ENCODE peak calls at places on chromosomes 6 and 20, in seven cellular contexts. T, J, M, O, P, F and I are unnamed samples. For H3K36me3, the result is how much of the 10 kb centered on the place peaks cover.

GRCh38 chr20:12970372-12970821 is 38.4 kb upstream of the SPTLC3 start:
- DNase-seq in O (no peak), J (no peak), M (no peak), P (no peak), F (no peak), T (no peak), I (no peak)

GRCh38 chr6:35552285-35552917 is 39.7 kb upstream of the TULP1 start:
- DNase-seq in O (peak), P (no peak), M (no peak), F (no peak), T (no peak), J (no peak), I (peak)

GRCh38 chr6:21200056-21200870 is 393.3 kb upstream of the SOX4 start:
- DNase-seq in O (no peak), P (no peak), M (no peak), J (no peak), F (no peak), T (no peak), I (no peak)

GRCh38 chr6:81793811-81794210 is 41.3 kb upstream of the TENT5A start:
- DNase-seq in O (no peak), M (no peak), F (no peak), P (no peak), J (no peak), T (no peak), I (no peak)

GRCh38 chr6:131789219-131789618 is 18.6 kb upstream of the ENPP1 start:
- DNase-seq in T (no peak), F (no peak), M (no peak), O (no peak), P (no peak), J (no peak), I (no peak)

GRCh38 chr20:19024296-19025035 is 188.0 kb upstream of the SLC24A3 start:
- DNase-seq in P (no peak), J (no peak), O (no peak), T (no peak), M (no peak), F (no peak), I (no peak)

GRCh38 chr6:70398783-70399730 is 14.3 kb upstream of the FAM135A start:
- DNase-seq in M (no peak), O (peak), J (no peak), P (peak), T (no peak), F (no peak), I (peak)

GRCh38 chr6:144330588-144330987 is 45.5 kb downstream of the UTRN start:
- DNase-seq in F (no peak), O (no peak), T (no peak), J (peak), M (peak), P (no peak), I (peak)

GRCh38 chr6:4957521-4958231 is 46.2 kb downstream of the RPP40 start:
- DNase-seq in M (no peak), T (no peak), F (no peak), P (no peak), J (no peak), O (no peak), I (no peak)

GRCh38 chr6:8707956-8708772 is 272.8 kb upstream of the SLC35B3 start:
- DNase-seq in J (no peak), F (no peak), M (peak), O (no peak), P (peak), T (no peak), I (peak)

GRCh38 chr20:7879883-7880282 is 60.4 kb downstream of the HAO1 start:
- DNase-seq in T (no peak), F (no peak), M (no peak), J (no peak), P (no peak), O (no peak), I (no peak)

GRCh38 chr6:3526962-3527796 is 70.3 kb upstream of the SLC22A23 start:
- DNase-seq in P (no peak), F (no peak), M (no peak), O (no peak), J (no peak), T (no peak), I (no peak)

GRCh38 chr20:2195614-2196013 is 94.0 kb downstream of the STK35 start:
- DNase-seq in O (no peak), M (no peak), T (no peak), J (no peak), P (no peak), F (no peak), I (no peak)

GRCh38 chr6:121826156-121826810 is 390.8 kb downstream of the GJA1 start:
- DNase-seq in J (no peak), M (no peak), T (no peak), O (no peak), P (peak), F (no peak), I (no peak)

GRCh38 chr20:59811681-59812171 is 121.7 kb downstream of the SYCP2 start:
- DNase-seq in P (no peak), O (no peak), T (peak), M (peak), F (no peak), J (no peak), I (no peak)

GRCh38 chr6:45480697-45481415 is 103.1 kb upstream of the SUPT3H start:
- DNase-seq in O (no peak), M (no peak), J (no peak), T (no peak), F (no peak), P (no peak), I (no peak)

GRCh38 chr20:59121714-59122376 is 41.8 kb upstream of the ZNF831 start:
- DNase-seq in F (no peak), T (no peak), J (no peak), P (no peak), O (no peak), M (no peak), I (no peak)

GRCh38 chr6:106114492-106114891 is 28.4 kb downstream of the PRDM1 start:
- DNase-seq in F (no peak), T (no peak), P (no peak), O (peak), J (no peak), M (no peak), I (no peak)

GRCh38 chr6:11711994-11712698 is 66.5 kb downstream of the ADTRP start:
- DNase-seq in J (no peak), O (no peak), F (no peak), T (no peak), M (no peak), P (no peak), I (no peak)

GRCh38 chr6:16705403-16705993 is 55.8 kb downstream of the ATXN1 start:
- DNase-seq in J (no peak), T (no peak), M (no peak), P (no peak), O (no peak), F (no peak), I (no peak)

GRCh38 chr6:125906158-125906998 is 50.2 kb upstream of the HINT3 start:
- DNase-seq in M (no peak), P (no peak), T (no peak), J (no peak), F (no peak), O (peak), I (peak)

GRCh38 chr6:165034271-165034741 is 275.1 kb downstream of the C6orf118 start:
- DNase-seq in P (no peak), T (no peak), J (no peak), O (no peak), F (no peak), M (no peak), I (no peak)

GRCh38 chr6:81241717-81242116 is 510.8 kb downstream of the TENT5A start:
- DNase-seq in P (no peak), O (no peak), M (no peak), T (no peak), F (no peak), J (no peak), I (no peak)

GRCh38 chr6:44538131-44538835 is 150.8 kb downstream of the CDC5L start:
- DNase-seq in M (no peak), O (no peak), P (no peak), J (no peak), T (peak), F (no peak), I (no peak)

GRCh38 chr20:42027746-42028268 is 409.6 kb upstream of the CHD6 start:
- DNase-seq in O (no peak), P (no peak), J (no peak), T (no peak), M (no peak), F (no peak), I (no peak)

GRCh38 chr6:23179994-23180393 is 610.6 kb downstream of the HDGFL1 start:
- DNase-seq in P (no peak), T (no peak), J (no peak), M (no peak), F (no peak), O (no peak), I (no peak)

GRCh38 chr20:47283411-47283810 is 73.1 kb downstream of the ZMYND8 start:
- DNase-seq in P (no peak), J (no peak), T (no peak), M (no peak), O (no peak), F (no peak), I (no peak)
- H3K36me3 ChIP-seq in P (under half), J (under half), T (under half), M (under half), O (half or more), F (half or more), I (half or more)

DNA sequence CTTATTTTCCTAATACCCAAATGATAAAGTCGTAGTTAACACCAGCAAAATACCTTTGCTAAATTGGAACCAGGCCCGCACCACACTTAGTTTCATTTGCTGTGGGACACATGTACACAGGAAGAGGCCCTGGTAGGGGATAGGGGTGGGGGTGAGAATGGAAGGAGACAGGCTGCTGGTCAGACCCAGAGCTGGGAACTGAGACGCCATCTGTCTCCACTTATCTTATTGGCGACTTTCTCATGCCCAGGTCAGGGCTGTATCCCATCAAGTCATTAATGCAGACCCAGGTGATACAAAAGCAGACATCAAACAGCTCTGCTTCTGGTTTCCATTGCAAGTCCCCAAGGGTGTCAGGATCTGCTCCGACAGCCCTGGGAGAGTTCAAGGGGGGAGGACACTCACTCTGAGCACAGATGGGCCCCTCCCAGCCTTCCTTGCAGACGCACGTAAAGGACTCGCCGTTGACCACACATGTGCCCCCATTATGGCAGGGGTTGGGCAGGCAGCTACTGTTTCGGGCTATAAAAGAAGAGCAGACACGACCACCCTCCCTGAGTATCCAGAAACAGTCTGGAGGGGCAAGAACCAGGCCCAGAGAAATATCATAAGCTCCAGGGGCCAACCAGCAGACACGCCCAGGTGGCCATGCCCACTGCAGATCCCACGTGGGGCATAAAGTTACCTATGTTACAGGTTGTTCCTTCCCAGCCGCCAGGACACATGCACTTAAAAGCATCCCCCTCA is 29.2 kb downstream of the JAG1 start:
- DNase-seq in M (no peak), T (no peak), O (peak), J (no peak), F (no peak), P (no peak), I (no peak)
- H3K36me3 ChIP-seq in M (under half), T (under half), O (half or more), J (half or more), F (half or more), P (under half), I (half or more)

GRCh38 chr6:134058622-134059366 is 6.4 kb upstream of the SLC2A12 start:
- DNase-seq in T (no peak), J (no peak), O (no peak), P (no peak), F (no peak), M (no peak), I (no peak)
- H3K36me3 ChIP-seq in T (under half), J (under half), O (under half), P (under half), F (under half), M (under half), I (under half)

DNA sequence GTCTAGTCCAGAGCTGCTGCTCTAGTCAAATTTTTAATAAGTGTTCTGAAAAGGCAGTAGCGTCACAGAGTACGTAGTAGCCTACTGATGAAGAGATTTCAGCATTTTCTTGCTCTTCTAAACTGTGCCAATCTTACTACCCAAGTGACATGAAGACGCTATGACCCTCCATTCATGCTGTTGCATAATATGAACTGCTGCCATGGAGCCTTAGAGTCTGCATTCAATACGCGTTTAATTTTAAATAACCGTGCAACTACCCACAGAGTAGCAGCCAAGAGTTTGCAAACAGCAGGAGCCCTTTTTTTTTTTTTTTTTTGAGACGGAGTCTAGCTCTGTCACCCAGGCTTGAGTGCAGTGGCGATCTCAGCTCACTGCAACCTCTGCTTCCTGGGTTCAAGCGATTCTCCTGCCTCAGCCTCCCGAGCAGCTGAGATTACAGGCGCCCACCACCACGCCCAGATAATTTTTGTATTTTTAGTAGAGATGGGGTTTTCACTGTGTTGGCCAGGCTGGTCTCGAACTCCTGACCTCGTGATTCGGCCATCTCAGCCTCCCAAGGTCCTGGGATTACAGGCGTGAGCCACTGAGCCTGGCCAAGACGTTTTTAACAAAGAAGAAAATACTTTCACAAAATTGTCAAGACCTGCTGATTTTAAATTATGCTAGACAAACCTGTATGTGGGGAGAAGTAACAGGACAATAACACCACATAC is 44.3 kb downstream of the EZR start:
- DNase-seq in J (no peak), M (no peak), F (no peak), O (no peak), P (no peak), T (no peak), I (no peak)
- H3K36me3 ChIP-seq in J (under half), M (under half), F (half or more), O (half or more), P (under half), T (under half), I (half or more)

GRCh38 chr20:17957505-17958325 is 10.9 kb downstream of the SNX5 start:
- DNase-seq in P (no peak), O (no peak), J (no peak), F (no peak), M (no peak), T (no peak), I (no peak)

GRCh38 chr20:17961600-17961965 is 7.0 kb downstream of the SNX5 start:
- DNase-seq in M (no peak), O (no peak), T (no peak), P (no peak), J (no peak), F (no peak), I (no peak)

GRCh38 chr20:17960927-17961599 is 7.5 kb downstream of the SNX5 start:
- DNase-seq in T (no peak), M (no peak), F (peak), P (no peak), J (no peak), O (peak), I (no peak)

GRCh38 chr20:17958326-17959256 is 10.0 kb downstream of the SNX5 start:
- DNase-seq in T (no peak), J (no peak), F (no peak), P (no peak), M (no peak), O (no peak), I (no peak)

GRCh38 chr20:17959257-17959627 is 9.4 kb downstream of the SNX5 start:
- DNase-seq in P (no peak), T (no peak), F (no peak), J (no peak), M (no peak), O (no peak), I (no peak)
- H3K36me3 ChIP-seq in P (under half), T (under half), F (under half), J (under half), M (under half), O (under half), I (under half)

GRCh38 chr6:136289579-136290405 is at the start of gene BCLAF1:
- DNase-seq in M (peak), O (peak), F (peak), P (peak), T (peak), J (peak), I (peak)

GRCh38 chr6:136289327-136289578 is 393 bp downstream of the BCLAF1 start:
- DNase-seq in M (peak), P (peak), O (peak), F (peak), T (peak), J (peak), I (peak)

GRCh38 chr6:136290406-136291010 is 862 bp upstream of the BCLAF1 start:
- DNase-seq in F (peak), J (peak), P (peak), M (peak), T (peak), O (peak), I (peak)

GRCh38 chr6:136284909-136285308 is 4.7 kb downstream of the BCLAF1 start:
- DNase-seq in T (no peak), F (no peak), O (no peak), P (peak), M (no peak), J (no peak), I (no peak)

DNA sequence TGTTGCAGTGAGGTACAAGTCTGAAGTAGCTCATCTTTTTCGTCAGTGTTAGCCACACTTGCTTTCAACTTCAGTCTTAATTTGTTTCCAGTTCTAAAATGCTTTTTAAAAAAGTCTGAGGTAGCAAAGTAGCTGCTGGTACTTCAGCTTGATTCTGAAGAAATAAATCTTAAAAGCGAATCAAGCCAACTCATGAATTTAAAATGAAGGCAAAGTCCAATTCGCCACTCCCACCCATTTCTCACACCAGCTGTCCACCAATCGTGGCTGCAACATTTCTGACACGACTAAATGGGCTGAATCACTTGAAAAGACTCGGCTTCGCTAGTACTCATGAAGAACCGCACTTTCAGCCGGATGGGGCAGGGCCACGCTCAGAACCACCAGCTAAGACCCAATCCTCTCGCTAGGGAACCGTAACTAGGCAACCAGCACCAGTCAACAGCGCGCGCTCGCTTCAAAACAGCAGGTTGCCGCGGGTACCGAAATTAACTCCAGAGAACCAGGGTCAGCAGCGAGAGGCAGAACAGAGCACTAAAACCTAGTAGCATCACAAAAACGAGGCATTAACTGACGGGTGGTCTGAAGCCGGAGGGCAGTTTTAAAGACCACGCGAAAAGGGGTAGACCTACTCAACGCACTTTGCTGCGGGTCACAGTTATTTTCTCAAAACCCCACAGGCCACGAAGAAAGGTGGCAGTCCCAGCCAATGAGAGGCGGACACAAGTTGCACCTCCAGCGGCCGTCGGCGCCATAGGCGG is 900 bp downstream of the BCLAF1 start:
- DNase-seq in O (peak), M (peak), T (peak), J (peak), P (peak), F (peak), I (peak)
- H3K36me3 ChIP-seq in O (under half), M (under half), T (under half), J (under half), P (under half), F (under half), I (under half)

GRCh38 chr6:167910652-167911051 is 83.9 kb downstream of the AFDN start:
- DNase-seq in P (no peak), F (no peak), M (no peak), T (no peak), J (no peak), O (no peak), I (no peak)

GRCh38 chr6:167915139-167915538 is 82.3 kb upstream of the KIF25 start:
- DNase-seq in J (no peak), O (no peak), P (no peak), M (no peak), T (no peak), F (no peak), I (no peak)

GRCh38 chr6:167912494-167912893 is 85.0 kb upstream of the KIF25 start:
- DNase-seq in J (no peak), P (no peak), F (no peak), T (no peak), M (no peak), O (no peak), I (no peak)

GRCh38 chr6:167910007-167910406 is 83.3 kb downstream of the AFDN start:
- DNase-seq in O (no peak), M (no peak), T (no peak), P (no peak), J (no peak), F (no peak), I (no peak)

GRCh38 chr6:167913699-167914098 is 83.8 kb upstream of the KIF25 start:
- DNase-seq in T (no peak), F (no peak), M (no peak), J (no peak), O (no peak), P (no peak), I (no peak)
- H3K36me3 ChIP-seq in T (under half), F (half or more), M (under half), J (under half), O (half or more), P (under half), I (half or more)

GRCh38 chr20:34529742-34530141 is 13.5 kb downstream of the DYNLRB1 start:
- DNase-seq in O (peak), T (no peak), P (no peak), F (no peak), M (no peak), J (no peak), I (no peak)
- H3K36me3 ChIP-seq in O (half or more), T (under half), P (under half), F (half or more), M (under half), J (under half), I (half or more)